ENCODE peak calls at places on chromosomes 1 and 21, in four cellular contexts. P is neural progenitor cell, I is IMR-90, K is GM23338. W is an unnamed sample. For H3K4me1, the result is how much of the 10 kb centered on the place peaks cover.

GRCh38 chr1:42723511-42723910 is 16.5 kb downstream of the CLDN19 start:
- DNase-seq in K (no peak), I (no peak), P (no peak), W (no peak)

GRCh38 chr1:81409262-81409661 is 391.5 kb upstream of the ADGRL2 start:
- DNase-seq in P (no peak), K (no peak), I (no peak), W (no peak)

GRCh38 chr1:171850951-171851350 is 9.7 kb downstream of the DNM3 start:
- DNase-seq in P (no peak), K (no peak), I (no peak), W (no peak)

GRCh38 chr1:62870148-62870547 is 86.2 kb downstream of the ATG4C start:
- DNase-seq in P (no peak), I (peak), K (no peak), W (no peak)

GRCh38 chr1:39671433-39671792 is 494 bp downstream of the NT5C1A start:
- DNase-seq in K (peak), I (no peak), P (peak), W (no peak)

GRCh38 chr1:11289064-11289463 is 16.1 kb downstream of the UBIAD1 start:
- DNase-seq in K (no peak), I (no peak), P (no peak), W (no peak)

GRCh38 chr1:119988316-119989067 is 81.0 kb downstream of the NOTCH2 start:
- DNase-seq in K (no peak), I (peak), P (no peak), W (no peak)

GRCh38 chr1:207970329-207971038 is 59.6 kb upstream of the CD34 start:
- DNase-seq in P (no peak), I (no peak), K (peak), W (no peak)

GRCh38 chr1:53588053-53588779 is 129.0 kb downstream of the DMRTB1 start:
- DNase-seq in P (no peak), K (no peak), I (no peak), W (no peak)

GRCh38 chr21:42614811-42615342 is 38.5 kb upstream of the PDE9A start:
- DNase-seq in P (peak), K (peak), I (no peak), W (peak)

GRCh38 chr1:43619996-43620920 is 29.7 kb upstream of the KDM4A start:
- DNase-seq in P (no peak), I (no peak), K (no peak), W (no peak)

GRCh38 chr1:157050836-157051235 is 5.3 kb upstream of the ARHGEF11 start:
- DNase-seq in P (no peak), K (no peak), I (no peak), W (no peak)
- H3K4me2 ChIP-seq in P (no peak), K (no peak), I (no peak), W (no peak)

GRCh38 chr21:45131537-45131999 is 57.2 kb downstream of the ADARB1 start:
- DNase-seq in P (no peak), K (no peak), I (no peak), W (no peak)
- H3K4me1 ChIP-seq in P (under half), K (under half), I (under half), W (under half)

DNA sequence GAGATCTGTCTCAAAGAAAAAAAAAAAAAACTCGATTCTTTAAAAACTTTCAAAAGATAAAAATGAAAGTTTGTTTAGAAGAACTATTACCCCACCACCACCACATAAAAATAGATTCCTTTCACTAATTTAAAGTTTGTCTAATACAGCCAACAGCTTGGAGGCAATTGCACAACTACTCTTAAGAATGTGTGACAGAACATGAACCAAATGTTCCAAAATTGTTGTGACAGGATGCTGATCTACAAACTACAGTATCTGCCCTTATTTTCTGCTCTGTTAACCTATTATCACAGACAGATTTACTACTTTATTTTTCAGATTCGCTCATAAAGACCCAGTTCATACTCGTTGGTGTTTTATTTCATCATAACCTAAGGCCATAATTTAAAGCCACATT is 5.5 kb upstream of the TGFBR3 start:
- DNase-seq in P (no peak), I (peak), K (no peak), W (no peak)
- H3K4me2 ChIP-seq in P (no peak), I (peak), K (no peak), W (peak)

GRCh38 chr1:26996665-26997064 is 3.2 kb downstream of the TRNP1 start:
- DNase-seq in K (peak), P (no peak), I (no peak), W (no peak)
- H3K4me1 ChIP-seq in K (half or more), P (under half), I (under half), W (under half)

W was measured in DND-41.